ENCODE peak calls at places on chromosome 16, in four cellular contexts. H is adrenal gland, A is ovary, J is cardiac muscle cell. F is an unnamed sample. For H3K36me3, the result is how much of the 10 kb centered on the place peaks cover.

GRCh38 chr16:74984194-74984669 is 691 bp downstream of the WDR59 start:
- DNase-seq in H (no peak), A (no peak), J (peak), F (peak)

GRCh38 chr16:54431041-54431996 is 144.7 kb upstream of the IRX3 start:
- DNase-seq in H (no peak), A (no peak), J (peak), F (no peak)

GRCh38 chr16:81830845-81831600 is 51.9 kb downstream of the PLCG2 start:
- DNase-seq in H (no peak), A (no peak), J (no peak), F (no peak)

GRCh38 chr16:16018705-16019104 is 69.3 kb downstream of the ABCC1 start:
- DNase-seq in H (peak), A (no peak), J (no peak), F (no peak)

GRCh38 chr16:84059946-84060901 is 17.6 kb upstream of the SLC38A8 start:
- DNase-seq in H (no peak), A (no peak), J (no peak), F (no peak)

GRCh38 chr16:51683882-51684281 is 532.8 kb upstream of the SALL1 start:
- DNase-seq in H (no peak), A (no peak), J (no peak), F (no peak)

GRCh38 chr16:47947741-47948140 is 208.1 kb downstream of the ABCC12 start:
- DNase-seq in H (no peak), A (no peak), J (no peak), F (no peak)

GRCh38 chr16:53915452-53916160 is 211.7 kb downstream of the FTO start:
- DNase-seq in H (peak), A (no peak), J (no peak), F (no peak)

GRCh38 chr16:50291719-50292565 is 25.6 kb downstream of the ADCY7 start:
- DNase-seq in H (no peak), A (no peak), J (no peak), F (no peak)

GRCh38 chr16:48030926-48031325 is 124.9 kb downstream of the ABCC12 start:
- DNase-seq in H (no peak), A (no peak), J (no peak), F (no peak)

GRCh38 chr16:66131895-66132294 is 234.6 kb upstream of the CDH5 start:
- DNase-seq in H (no peak), A (no peak), J (no peak), F (no peak)

GRCh38 chr16:26795184-26795583 is 271.5 kb upstream of the C16orf82 start:
- DNase-seq in H (no peak), A (no peak), J (no peak), F (no peak)

GRCh38 chr16:61823326-61823725 is 212.9 kb downstream of the CDH8 start:
- DNase-seq in H (no peak), A (no peak), J (no peak), F (no peak)

GRCh38 chr16:28898266-28898665 is 20.0 kb downstream of the ATP2A1 start:
- DNase-seq in H (no peak), A (no peak), J (no peak), F (no peak)

GRCh38 chr16:84876873-84877606 is 57.3 kb downstream of the CRISPLD2 start:
- DNase-seq in H (no peak), A (no peak), J (no peak), F (no peak)

GRCh38 chr16:14302399-14303181 is 231.5 kb downstream of the MRTFB start:
- DNase-seq in H (peak), A (peak), J (no peak), F (peak)

GRCh38 chr16:12228079-12228606 is 251.6 kb downstream of the SNX29 start:
- DNase-seq in H (no peak), A (no peak), J (no peak), F (no peak)

GRCh38 chr16:3690991-3691720 is 26.2 kb downstream of the TRAP1 start:
- DNase-seq in H (no peak), A (no peak), J (no peak), F (no peak)

GRCh38 chr16:2610781-2611498 is 71.4 kb upstream of the KCTD5 start:
- DNase-seq in H (no peak), A (no peak), J (no peak), F (no peak)

GRCh38 chr16:22670551-22670970 is 143.4 kb upstream of the HS3ST2 start:
- DNase-seq in H (no peak), A (no peak), J (no peak), F (peak)

GRCh38 chr16:12542818-12543699 is 260.6 kb downstream of the CPPED1 start:
- DNase-seq in H (no peak), A (no peak), J (no peak), F (no peak)

GRCh38 chr16:65809627-65810026 is 556.9 kb upstream of the CDH5 start:
- DNase-seq in H (no peak), A (no peak), J (no peak), F (no peak)

GRCh38 chr16:32116080-32116479 is 137.0 kb upstream of the TP53TG3D start:
- DNase-seq in H (no peak), A (no peak), J (peak), F (peak)
- H3K36me3 ChIP-seq in H (under half), A (under half), J (under half), F (under half)

GRCh38 chr16:88347656-88348376 is 34.9 kb upstream of the ZNF469 start:
- DNase-seq in H (no peak), A (peak), J (no peak), F (no peak)
- TF ChIP-seq CTCF in H (no peak), A (no peak), J (no peak), F (no peak)

GRCh38 chr16:67936876-67937605 is 391 bp upstream of the PSMB10 start:
- DNase-seq in H (peak), A (no peak), J (no peak), F (no peak)

GRCh38 chr16:67934306-67935095 is 2.1 kb downstream of the PSMB10 start:
- DNase-seq in H (no peak), A (no peak), J (no peak), F (peak)

GRCh38 chr16:67935402-67936123 is 1.1 kb downstream of the PSMB10 start:
- DNase-seq in H (peak), A (peak), J (peak), F (peak)

GRCh38 chr16:67935096-67935401 is 1.6 kb downstream of the PSMB10 start:
- DNase-seq in H (no peak), A (no peak), J (no peak), F (no peak)

GRCh38 chr16:67936124-67936875 is at the start of gene PSMB10:
- DNase-seq in H (peak), A (no peak), J (peak), F (peak)
- H3K4me3 ChIP-seq in H (peak), A (peak), J (peak), F (peak)

GRCh38 chr16:70784692-70785317 is 16.2 kb downstream of the VAC14 start:
- DNase-seq in H (no peak), A (no peak), J (no peak), F (no peak)

GRCh38 chr16:70789231-70789926 is 11.6 kb downstream of the VAC14 start:
- DNase-seq in H (no peak), A (peak), J (peak), F (peak)

GRCh38 chr16:70782237-70782636 is 18.7 kb downstream of the VAC14 start:
- DNase-seq in H (no peak), A (no peak), J (no peak), F (no peak)

GRCh38 chr16:70788668-70789161 is 12.2 kb downstream of the VAC14 start:
- DNase-seq in H (no peak), A (no peak), J (peak), F (no peak)

GRCh38 chr16:70786020-70786419 is 14.9 kb downstream of the VAC14 start:
- DNase-seq in H (no peak), A (no peak), J (no peak), F (no peak)
- H3K36me3 ChIP-seq in H (under half), A (under half), J (under half), F (under half)